ENCODE peak calls at places on chromosomes 7 and 10, in seven cellular contexts. Q is lower lobe of right lung; U is sigmoid colon; C is A673; K is fibroblast of lung; N is ovary; X is CD4-positive, alpha-beta T cell. L is an unnamed sample.

GRCh38 chr10:132681858-132682755 is 103.8 kb downstream of the NKX6-2 start:
- DNase-seq in K (no peak), C (no peak), N (peak; percentile 17), U (peak; percentile 58), X (no peak), Q (peak; percentile 37), L (peak; percentile 25)

GRCh38 chr10:72693599-72693915 is 1.6 kb downstream of the MCU start:
- DNase-seq in C (peak; percentile 11), K (no peak), N (no peak), U (no peak), X (no peak), Q (no peak), L (no peak)

GRCh38 chr7:74718336-74718735 is 55.5 kb upstream of the NCF1 start:
- DNase-seq in Q (no peak), C (no peak), U (no peak), K (no peak), X (no peak), N (no peak), L (no peak)

GRCh38 chr10:97136744-97137143 is 49.0 kb downstream of the SLIT1 start:
- DNase-seq in N (no peak), X (no peak), Q (no peak), C (no peak), U (no peak), K (no peak), L (no peak)

GRCh38 chr10:64344211-64344610 is 823.0 kb downstream of the REEP3 start:
- DNase-seq in X (no peak), K (no peak), Q (no peak), U (no peak), C (no peak), N (no peak), L (no peak)

GRCh38 chr10:116000151-116000550 is 272.9 kb downstream of the GFRA1 start:
- DNase-seq in N (no peak), Q (no peak), U (no peak), K (no peak), C (no peak), X (no peak), L (no peak)

GRCh38 chr7:23438171-23438570 is 32.1 kb downstream of the IGF2BP3 start:
- DNase-seq in U (no peak), C (no peak), Q (no peak), N (no peak), X (no peak), K (no peak), L (no peak)

GRCh38 chr7:141700848-141701371 is 1.1 kb downstream of the DENND11 start:
- DNase-seq in C (no peak), U (no peak), N (no peak), Q (no peak), X (no peak), K (no peak), L (no peak)

GRCh38 chr7:34131371-34131770 is 226.0 kb downstream of the BMPER start:
- DNase-seq in N (no peak), U (no peak), K (no peak), Q (no peak), C (peak; percentile 75), X (no peak), L (no peak)

GRCh38 chr7:55108401-55108800 is 89.6 kb downstream of the EGFR start:
- DNase-seq in C (no peak), K (no peak), X (no peak), N (no peak), Q (no peak), U (no peak), L (no peak)

GRCh38 chr7:70379210-70379609 is 752.7 kb upstream of the GALNT17 start:
- DNase-seq in N (no peak), U (no peak), K (no peak), X (no peak), Q (no peak), C (no peak), L (no peak)

GRCh38 chr7:159078911-159079270 is 65.8 kb downstream of the VIPR2 start:
- DNase-seq in U (peak; percentile 26), Q (no peak), C (no peak), X (no peak), N (no peak), K (no peak), L (peak; percentile 20)

GRCh38 chr7:31805209-31805818 is 118.3 kb downstream of the PPP1R17 start:
- DNase-seq in C (no peak), Q (no peak), K (no peak), X (no peak), N (no peak), U (no peak), L (no peak)

GRCh38 chr7:13279854-13280435 is 592.5 kb downstream of the ARL4A start:
- DNase-seq in N (no peak), K (peak; percentile 55), U (no peak), Q (no peak), X (no peak), C (peak; percentile 61), L (no peak)

GRCh38 chr10:124614003-124614659 is 130.0 kb downstream of the FAM53B start:
- DNase-seq in N (no peak), K (no peak), Q (no peak), C (no peak), X (no peak), U (no peak), L (no peak)

GRCh38 chr10:122850705-122851640 is 5.3 kb upstream of the CUZD1 start:
- DNase-seq in Q (no peak), N (no peak), U (no peak), X (no peak), K (peak; percentile 74), C (no peak), L (no peak)

GRCh38 chr7:125445901-125446300 is 516.3 kb upstream of the POT1 start:
- DNase-seq in C (no peak), N (no peak), K (no peak), X (no peak), Q (no peak), U (no peak), L (no peak)

GRCh38 chr7:26042237-26042636 is 109.8 kb upstream of the NFE2L3 start:
- DNase-seq in X (no peak), N (no peak), C (no peak), K (no peak), Q (no peak), U (no peak), L (no peak)

GRCh38 chr7:101950450-101951119 is 133.2 kb downstream of the CUX1 start:
- DNase-seq in U (peak; percentile 48), C (peak; percentile 52), X (no peak), N (no peak), K (peak; percentile 90), Q (no peak), L (no peak)

GRCh38 chr10:44828515-44829142 is 82.5 kb upstream of the TMEM72 start:
- DNase-seq in X (no peak), N (peak; percentile 44), U (no peak), Q (no peak), K (peak; percentile 61), C (no peak), L (no peak)

GRCh38 chr10:110710621-110711020 is 66.5 kb downstream of the RBM20 start:
- DNase-seq in K (no peak), C (no peak), U (no peak), X (no peak), Q (no peak), N (no peak), L (no peak)
- H3K27ac ChIP-seq in K (no peak overlapping the region), C (no peak overlapping the region), U (no peak overlapping the region), X (no peak overlapping the region), Q (no peak overlapping the region), N (no peak overlapping the region), L (no peak overlapping the region)

GRCh38 chr7:156772725-156773124 is 120.3 kb downstream of the LMBR1 start:
- DNase-seq in C (no peak), Q (no peak), X (no peak), N (no peak), K (no peak), U (no peak), L (no peak)
- H3K9me3 ChIP-seq in C (no peaks in the 10 kb centered on the region), Q (no peaks in the 10 kb centered on the region), X (no peaks in the 10 kb centered on the region), N (no peaks in the 10 kb centered on the region), K (no peaks in the 10 kb centered on the region), U (no peaks in the 10 kb centered on the region), L (no peaks in the 10 kb centered on the region)

GRCh38 chr7:47260270-47260669 is 321.6 kb downstream of the TNS3 start:
- DNase-seq in Q (no peak), N (no peak), U (no peak), X (no peak), K (no peak), C (no peak), L (no peak)

GRCh38 chr7:47259682-47260081 is 322.2 kb downstream of the TNS3 start:
- DNase-seq in X (no peak), N (no peak), K (no peak), U (no peak), Q (no peak), C (no peak), L (no peak)

GRCh38 chr7:47255441-47255840 is 326.5 kb downstream of the TNS3 start:
- DNase-seq in Q (no peak), X (no peak), N (no peak), C (no peak), U (no peak), K (no peak), L (no peak)

GRCh38 chr7:47256016-47256415 is 325.9 kb downstream of the TNS3 start:
- DNase-seq in K (no peak), X (no peak), U (no peak), N (no peak), C (no peak), Q (peak; percentile 17), L (no peak)

DNA sequence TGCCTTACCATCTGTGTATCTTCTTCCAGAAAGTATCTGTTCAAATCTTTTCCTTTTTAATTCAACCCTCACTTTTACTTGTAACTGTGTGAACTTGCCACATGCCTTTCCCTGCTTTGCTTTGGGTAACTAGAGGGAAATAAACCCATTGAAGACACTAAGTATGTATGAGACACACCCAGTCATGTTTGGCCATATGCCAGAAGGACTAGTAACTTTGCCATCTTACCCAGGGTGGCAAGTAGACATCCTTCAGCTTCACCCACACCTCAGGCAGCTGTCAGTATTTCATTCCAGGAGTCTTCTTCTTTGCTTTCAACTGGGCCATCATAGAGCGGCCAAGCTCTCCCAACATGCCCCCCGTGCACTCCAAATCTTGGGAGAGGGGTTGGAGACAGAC is 323.1 kb downstream of the TNS3 start:
- DNase-seq in Q (no peak), C (no peak), U (no peak), N (no peak), K (no peak), X (no peak), L (no peak)
- H3K27ac ChIP-seq in Q (no peak overlapping the region), C (no peak overlapping the region), U (peak overlapping the region; percentile 24), N (no peak overlapping the region), K (no peak overlapping the region), X (no peak overlapping the region), L (no peak overlapping the region)

DNA sequence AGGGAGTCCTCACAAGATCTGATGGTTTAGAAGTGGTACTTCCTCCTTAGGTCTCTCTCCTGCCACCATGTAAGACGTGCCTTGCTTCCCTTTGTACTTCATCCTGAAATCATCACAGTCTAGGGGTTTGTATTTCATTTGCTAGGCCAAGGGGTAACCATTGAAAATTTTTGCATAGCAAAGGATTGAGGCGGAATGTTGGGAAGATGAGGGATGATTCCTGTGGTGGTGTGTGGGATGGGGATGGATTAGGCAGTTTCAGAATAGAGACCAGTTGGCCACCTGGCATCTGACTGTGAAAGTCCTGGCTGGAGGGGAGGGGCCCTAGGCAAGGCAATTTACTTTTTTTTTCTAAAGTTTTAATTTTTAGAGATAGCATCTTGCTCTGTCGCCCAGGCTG is 222.9 kb downstream of the CAMK1D start:
- DNase-seq in K (no peak), C (no peak), Q (no peak), N (no peak), X (no peak), U (no peak), L (no peak)
- H3K9me3 ChIP-seq in K (no peaks in the 10 kb centered on the region), C (no peaks in the 10 kb centered on the region), Q (no peaks in the 10 kb centered on the region), N (no peaks in the 10 kb centered on the region), X (no peaks in the 10 kb centered on the region), U (no peaks in the 10 kb centered on the region), L (no peaks in the 10 kb centered on the region)

L was measured in RWPE2.